ENCODE peak calls at places on chromosomes 5 and 9, in four cellular contexts. J is WTC11, N is HepG2, B is A549. G is an unnamed sample.

GRCh38 chr5:2841208-2841607 is 89.7 kb upstream of the IRX2 start:
- DNase-seq in J (no peak), N (no peak), B (no peak), G (no peak)

GRCh38 chr9:107208121-107208520 is 75.0 kb upstream of the RAD23B start:
- DNase-seq in J (no peak), N (no peak), B (no peak), G (no peak)

GRCh38 chr5:132019857-132020555 is 8.5 kb upstream of the ACSL6 start:
- DNase-seq in J (no peak), N (no peak), B (no peak), G (no peak)

GRCh38 chr5:149251546-149251945 is 20.1 kb upstream of the AFAP1L1 start:
- DNase-seq in J (no peak), N (no peak), B (no peak), G (no peak)

GRCh38 chr5:139150359-139150999 is 47.7 kb downstream of the SIL1 start:
- DNase-seq in J (no peak), N (no peak), B (no peak), G (no peak)

GRCh38 chr9:127751269-127752054 is 16.4 kb upstream of the TOR2A start:
- DNase-seq in J (peak; percentile 73), N (no peak), B (no peak), G (peak; percentile 60)

GRCh38 chr5:14394365-14394764 is 187.2 kb upstream of the OTULINL start:
- DNase-seq in J (no peak), N (no peak), B (no peak), G (no peak)

GRCh38 chr5:119269061-119269579 is 86.7 kb upstream of the TNFAIP8 start:
- DNase-seq in J (peak; percentile 35), N (peak; percentile 10), B (no peak), G (peak; percentile 48)

GRCh38 chr5:50947892-50948683 is 281.7 kb downstream of the PARP8 start:
- DNase-seq in J (no peak), N (no peak), B (no peak), G (no peak)

GRCh38 chr9:98182069-98182820 is 10.2 kb downstream of the CORO2A start:
- DNase-seq in J (no peak), N (no peak), B (no peak), G (peak; percentile 64)

GRCh38 chr9:87792831-87793288 is 66.9 kb downstream of the CTSL start:
- DNase-seq in J (no peak), N (peak; percentile 46), B (peak; percentile 84), G (peak; percentile 80)

GRCh38 chr5:32520995-32521394 is 64.4 kb upstream of the SUB1 start:
- DNase-seq in J (no peak), N (no peak), B (no peak), G (no peak)

GRCh38 chr5:41793156-41793770 is 77.0 kb downstream of the OXCT1 start:
- DNase-seq in J (no peak), N (no peak), B (no peak), G (no peak)

GRCh38 chr9:76542360-76542759 is 83.4 kb downstream of the GCNT1 start:
- DNase-seq in J (no peak), N (no peak), B (no peak), G (no peak)

GRCh38 chr5:91956738-91957137 is 573.6 kb upstream of the ARRDC3 start:
- DNase-seq in J (no peak), N (no peak), B (no peak), G (no peak)

GRCh38 chr9:16613605-16614004 is 256.9 kb downstream of the BNC2 start:
- DNase-seq in J (no peak), N (no peak), B (no peak), G (no peak)

GRCh38 chr5:39520232-39520572 is 95.4 kb upstream of the DAB2 start:
- DNase-seq in J (no peak), N (no peak), B (no peak), G (no peak)

GRCh38 chr5:39415186-39415585 is 9.6 kb downstream of the DAB2 start:
- DNase-seq in J (no peak), N (no peak), B (no peak), G (no peak)

GRCh38 chr9:112819635-112820496 is 69.3 kb downstream of the SNX30 start:
- DNase-seq in J (peak; percentile 31), N (peak; percentile 67), B (peak; percentile 47), G (peak; percentile 32)

GRCh38 chr9:126696091-126696763 is 82.5 kb downstream of the LMX1B start:
- DNase-seq in J (peak; percentile 9), N (no peak), B (no peak), G (no peak)

GRCh38 chr5:161397448-161397847 is 149.1 kb downstream of the GABRB2 start:
- DNase-seq in J (no peak), N (no peak), B (no peak), G (no peak)

GRCh38 chr9:90882991-90883600 is 81.5 kb downstream of the SYK start:
- DNase-seq in J (no peak), N (no peak), B (no peak), G (no peak)

GRCh38 chr9:90880066-90880465 is 78.4 kb downstream of the SYK start:
- DNase-seq in J (no peak), N (no peak), B (no peak), G (no peak)

GRCh38 chr9:90881648-90882047 is 80.0 kb downstream of the SYK start:
- DNase-seq in J (no peak), N (no peak), B (no peak), G (no peak)

GRCh38 chr9:90878562-90878961 is 76.9 kb downstream of the SYK start:
- DNase-seq in J (no peak), N (no peak), B (no peak), G (no peak)

DNA sequence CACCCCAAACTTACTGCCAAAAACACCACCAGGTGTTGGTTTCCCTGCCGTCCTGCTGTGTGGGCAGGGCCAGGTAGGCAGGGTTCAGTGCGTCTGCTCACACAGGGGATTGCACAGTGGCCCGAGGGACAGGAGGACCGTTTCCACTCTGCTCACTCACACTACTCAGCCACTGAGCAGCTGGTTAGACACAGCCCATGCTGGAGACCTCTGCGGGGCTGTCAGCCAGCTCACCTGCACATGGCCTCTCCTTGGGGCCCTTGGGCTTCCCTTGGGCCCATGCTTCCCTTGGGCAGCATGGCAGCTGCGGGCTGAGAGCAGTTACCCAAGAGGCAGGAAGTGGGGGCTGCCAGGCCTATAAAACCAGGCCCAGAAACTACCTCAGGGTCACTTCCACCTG is 79.0 kb downstream of the SYK start:
- DNase-seq in J (no peak), N (no peak), B (no peak), G (no peak)
- TF ChIP-seq NR3C1 in J (no peak), N (no peak), B (no peak), G (no peak)

GRCh38 chr9:93270976-93271375 is 87.0 kb downstream of the WNK2 start:
- DNase-seq in J (no peak), N (no peak), B (no peak), G (no peak)

GRCh38 chr9:93280661-93281259 is 96.8 kb downstream of the WNK2 start:
- DNase-seq in J (no peak), N (no peak), B (no peak), G (no peak)

GRCh38 chr9:93278164-93278563 is 94.2 kb downstream of the WNK2 start:
- DNase-seq in J (no peak), N (no peak), B (no peak), G (no peak)

GRCh38 chr9:93276973-93277372 is 93.0 kb downstream of the WNK2 start:
- DNase-seq in J (no peak), N (no peak), B (no peak), G (peak; percentile 7)
- TF ChIP-seq NR3C1 in J (no peak), N (no peak), B (no peak), G (no peak)

GRCh38 chr9:27572566-27572917 is 739 bp downstream of the C9orf72 start:
- DNase-seq in J (no peak), N (peak; percentile 30), B (no peak), G (peak; percentile 1)
- TF ChIP-seq NR3C1 in J (no peak), N (no peak), B (no peak), G (no peak)

DNA sequence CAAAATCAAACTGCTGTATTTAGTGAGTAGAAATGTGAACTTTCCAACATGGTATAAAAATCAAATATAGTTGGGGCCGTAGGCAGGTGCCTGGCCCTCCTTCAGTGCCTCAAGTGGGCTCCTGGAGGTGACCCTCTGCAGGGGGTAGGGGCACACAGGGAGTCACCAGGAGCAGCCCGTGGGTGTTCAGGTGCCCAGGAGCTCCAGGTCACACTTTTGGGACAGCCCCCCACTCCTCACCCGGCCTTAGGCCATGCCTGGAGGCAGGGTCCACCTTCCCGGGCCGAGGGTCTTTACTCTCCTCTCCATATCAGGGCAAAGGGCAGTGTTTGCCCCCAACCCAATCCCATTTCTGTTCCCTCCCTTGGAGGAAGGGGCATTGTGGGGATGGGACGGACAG is 108.0 kb upstream of the MTAP start:
- DNase-seq in J (no peak), N (no peak), B (no peak), G (no peak)
- TF ChIP-seq NR3C1 in J (no peak), N (no peak), B (no peak), G (no peak)

DNA sequence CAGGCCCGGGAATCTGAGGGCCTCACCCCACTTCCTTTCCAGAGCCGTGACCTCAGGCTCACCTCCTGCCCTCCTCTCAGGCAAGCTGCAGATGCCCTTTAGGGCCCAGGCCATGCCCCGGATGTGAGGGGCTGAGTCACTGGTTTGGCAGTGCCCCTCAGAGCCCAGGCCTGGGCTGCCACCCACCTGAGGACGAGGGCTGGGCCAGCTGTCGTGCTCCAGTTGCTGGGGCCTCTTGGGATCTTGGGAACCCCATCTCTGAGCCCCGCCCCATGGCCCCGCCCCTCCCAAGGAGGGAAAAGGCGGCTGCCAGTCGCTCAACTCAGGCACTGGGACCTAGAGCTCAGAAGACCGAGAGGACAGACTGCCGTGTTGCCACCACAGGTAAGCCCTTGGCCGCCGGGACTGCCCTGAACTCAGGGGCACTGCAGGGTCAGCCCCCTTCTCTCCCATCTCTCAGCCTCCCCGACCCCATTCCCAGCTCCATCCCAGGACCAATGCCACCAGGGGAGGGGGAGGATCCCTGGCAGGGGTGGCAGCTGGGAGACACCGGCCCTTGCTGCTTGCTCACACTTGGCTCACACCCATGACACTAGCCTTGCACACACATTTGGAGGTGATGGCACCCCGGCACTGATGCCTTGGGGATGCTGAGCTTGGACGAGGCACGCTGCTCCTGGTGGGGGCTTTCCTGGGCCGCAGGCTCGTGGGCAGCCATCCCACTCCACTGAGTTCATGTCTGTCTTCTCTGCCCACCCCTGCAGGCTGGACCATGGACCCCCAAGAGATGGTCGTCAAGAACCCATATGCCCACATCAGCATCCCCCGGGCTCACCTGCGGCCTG is at the start of gene CYSRT1:
- DNase-seq in J (peak; percentile 57), N (no peak), B (no peak), G (peak; percentile 34)
- TF ChIP-seq NR3C1 in J (no peak), N (no peak), B (no peak), G (no peak)

DNA sequence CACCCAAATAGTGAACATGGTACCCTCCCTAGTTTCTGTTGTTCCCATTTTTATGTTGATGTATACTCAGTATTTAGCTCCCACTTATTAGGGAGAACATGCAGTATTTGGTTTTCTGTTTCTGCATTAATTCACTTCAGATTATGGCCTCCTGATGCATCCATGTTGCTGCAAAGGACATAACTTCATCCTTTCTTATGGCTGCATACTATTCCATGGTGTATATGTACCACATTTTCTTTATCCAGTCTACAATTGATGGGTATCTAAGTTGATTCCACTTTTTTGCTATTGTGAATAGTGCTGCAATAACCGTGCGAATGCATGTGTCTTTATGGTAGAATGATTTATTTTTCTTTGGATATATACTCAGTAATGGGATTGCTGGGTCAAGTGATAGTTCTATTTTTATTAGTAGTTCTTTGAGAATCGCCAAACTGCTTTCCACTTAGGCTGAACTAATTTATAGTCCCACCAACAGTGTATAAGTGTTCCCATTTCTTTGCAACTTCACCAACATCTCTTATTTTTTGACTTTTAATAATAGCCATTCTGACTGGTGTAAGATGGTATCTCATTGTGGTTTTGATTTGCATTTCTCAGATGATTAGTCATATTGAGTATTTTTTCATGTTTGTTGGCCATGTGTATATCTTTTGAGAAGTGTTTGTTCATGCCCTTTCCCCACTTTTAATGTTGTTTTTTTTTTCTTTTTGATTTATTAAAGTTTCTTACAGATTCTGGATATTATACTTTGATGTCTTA is 79.6 kb downstream of the SMIM15 start:
- DNase-seq in J (no peak), N (no peak), B (no peak), G (no peak)
- TF ChIP-seq NR3C1 in J (no peak), N (no peak), B (no peak), G (no peak)